ENCODE peak calls at places on chromosomes 2 and 18, in five cellular contexts. A is Panc1; K is NCI-H460; W is GM13976; P is activated CD4-positive, alpha-beta T cell treated with anti-CD3 and anti-CD28 coated beads for 48 hours. J is an unnamed sample.

GRCh38 chr18:64271975-64272659 is 123.2 kb upstream of the LINC00305 start:
- DNase-seq in P (no peak), W (no peak), K (no peak), A (no peak), J (no peak)

GRCh38 chr18:43931439-43931838 is 654.1 kb upstream of the SYT4 start:
- DNase-seq in A (no peak), K (no peak), W (no peak), P (no peak), J (no peak)

GRCh38 chr18:63302647-63303405 is 16.7 kb downstream of the BCL2 start:
- DNase-seq in W (no peak), A (no peak), P (no peak), K (no peak), J (no peak)

GRCh38 chr2:106734165-106734564 is 151.8 kb downstream of the ST6GAL2 start:
- DNase-seq in P (no peak), A (no peak), W (no peak), K (no peak), J (no peak)

GRCh38 chr18:60599995-60600394 is 227.4 kb upstream of the MC4R start:
- DNase-seq in P (no peak), A (no peak), K (no peak), W (no peak), J (no peak)

GRCh38 chr18:26089247-26090129 is 925 bp downstream of the SS18 start:
- DNase-seq in P (no peak), W (no peak), A (no peak), K (peak), J (peak)

GRCh38 chr2:43240762-43241150 is 14.3 kb upstream of the ZFP36L2 start:
- DNase-seq in A (no peak), P (no peak), W (no peak), K (no peak), J (no peak)

GRCh38 chr2:128373346-128374000 is 54.8 kb upstream of the HS6ST1 start:
- DNase-seq in P (no peak), K (no peak), A (no peak), W (no peak), J (no peak)

GRCh38 chr2:132439703-132440398 is 23.2 kb downstream of the GPR39 start:
- DNase-seq in A (no peak), W (no peak), K (no peak), P (no peak), J (no peak)

GRCh38 chr2:18047896-18048657 is 169.6 kb downstream of the KCNS3 start:
- DNase-seq in A (no peak), P (no peak), K (no peak), W (no peak), J (no peak)

GRCh38 chr2:229905601-229906000 is 16.2 kb downstream of the TRIP12 start:
- DNase-seq in P (no peak), W (no peak), A (no peak), K (no peak), J (no peak)

GRCh38 chr18:48531082-48531403 is 7.8 kb upstream of the CTIF start:
- DNase-seq in W (no peak), P (no peak), K (no peak), A (no peak), J (no peak)

GRCh38 chr2:65537651-65538385 is 105.4 kb upstream of the SPRED2 start:
- DNase-seq in A (no peak), P (no peak), W (no peak), K (no peak), J (no peak)

GRCh38 chr2:197495433-197496134 is 4.1 kb downstream of the HSPD1 start:
- DNase-seq in A (no peak), P (no peak), K (no peak), W (no peak), J (no peak)

GRCh38 chr18:42509702-42510424 is 554.8 kb downstream of the PIK3C3 start:
- DNase-seq in P (no peak), K (no peak), A (no peak), W (no peak), J (no peak)

GRCh38 chr2:209933499-209934458 is 68.7 kb upstream of the RPE start:
- DNase-seq in K (no peak), P (no peak), A (no peak), W (no peak), J (no peak)

GRCh38 chr18:36544036-36544725 is 246.7 kb downstream of the FHOD3 start:
- DNase-seq in P (no peak), A (no peak), K (no peak), W (no peak), J (no peak)

J was measured in GM13977.